ENCODE peak calls at places on chromosomes 13 and 19, in six cellular contexts. C, R, B, Y, F and Q are unnamed samples.

GRCh38 chr19:46815833-46816627 is 27.6 kb upstream of the SLC1A5 start:
- DNase-seq in C (no peak), R (no peak), B (no peak), Y (no peak), F (no peak), Q (no peak)

GRCh38 chr13:33003458-33004019 is 12.7 kb upstream of the KL start:
- DNase-seq in C (no peak), R (peak; percentile 80), B (no peak), Y (no peak), F (no peak), Q (no peak)

GRCh38 chr13:62779146-62779545 is 1363.5 kb upstream of the PCDH20 start:
- DNase-seq in C (no peak), R (no peak), B (no peak), Y (no peak), F (no peak), Q (no peak)

GRCh38 chr13:40221460-40222201 is 444.8 kb downstream of the FOXO1 start:
- DNase-seq in C (no peak), R (no peak), B (peak; percentile 86), Y (no peak), F (peak; percentile 51), Q (no peak)

GRCh38 chr13:112868308-112868707 is 100.7 kb upstream of the MCF2L start:
- DNase-seq in C (no peak), R (no peak), B (no peak), Y (no peak), F (no peak), Q (no peak)

GRCh38 chr13:78603240-78603947 is at the start of gene POU4F1:
- DNase-seq in C (no peak), R (peak; percentile 88), B (no peak), Y (no peak), F (peak; percentile 21), Q (no peak)

GRCh38 chr19:55333870-55334269 is 5.8 kb upstream of the KMT5C start:
- DNase-seq in C (no peak), R (no peak), B (no peak), Y (no peak), F (no peak), Q (no peak)

GRCh38 chr19:11873762-11874161 is 13.8 kb upstream of the ZNF69 start:
- DNase-seq in C (no peak), R (no peak), B (no peak), Y (no peak), F (no peak), Q (no peak)

GRCh38 chr13:95624020-95624419 is 20.5 kb downstream of the DZIP1 start:
- DNase-seq in C (no peak), R (no peak), B (peak; percentile 81), Y (no peak), F (peak; percentile 50), Q (peak; percentile 34)

GRCh38 chr19:18251587-18252369 is 22.5 kb downstream of the IQCN start:
- DNase-seq in C (peak; percentile 82), R (peak; percentile 25), B (peak; percentile 76), Y (peak; percentile 47), F (peak; percentile 67), Q (peak; percentile 82)